ENCODE peak calls at places on chromosome 16, in four cellular contexts. O is K562, B is GM12878, L is H1. Q is an unnamed sample.

GRCh38 chr16:68257251-68257905 is 6.9 kb upstream of the SLC7A6 start:
- DNase-seq in O (no peak), B (no peak), L (no peak), Q (no peak)

GRCh38 chr16:72362972-72363371 is 191.0 kb upstream of the PMFBP1 start:
- DNase-seq in O (no peak), B (peak; percentile 21), L (no peak), Q (no peak)

GRCh38 chr16:19879241-19879792 is 5.3 kb downstream of the GPRC5B start:
- DNase-seq in O (no peak), B (no peak), L (peak; percentile 34), Q (no peak)

GRCh38 chr16:70679653-70680494 is 6.0 kb downstream of the MTSS2 start:
- DNase-seq in O (peak; percentile 78), B (no peak), L (no peak), Q (no peak)

GRCh38 chr16:23635958-23636357 is 5.2 kb downstream of the PALB2 start:
- DNase-seq in O (no peak), B (no peak), L (no peak), Q (no peak)

GRCh38 chr16:48194828-48195566 is 39.2 kb upstream of the ABCC12 start:
- DNase-seq in O (no peak), B (no peak), L (no peak), Q (no peak)

GRCh38 chr16:79071424-79071823 is 529.1 kb downstream of the MAF start:
- DNase-seq in O (no peak), B (no peak), L (no peak), Q (no peak)

GRCh38 chr16:57071840-57072541 is 20.4 kb upstream of the CPNE2 start:
- DNase-seq in O (no peak), B (no peak), L (no peak), Q (peak; percentile 26)

GRCh38 chr16:24381470-24382118 is 125.5 kb downstream of the CACNG3 start:
- DNase-seq in O (no peak), B (no peak), L (no peak), Q (no peak)

GRCh38 chr16:72467157-72467759 is 295.3 kb upstream of the PMFBP1 start:
- DNase-seq in O (peak; percentile 12), B (no peak), L (no peak), Q (peak; percentile 28)

GRCh38 chr16:82755570-82756282 is 129.0 kb downstream of the CDH13 start:
- DNase-seq in O (no peak), B (no peak), L (no peak), Q (no peak)

GRCh38 chr16:24626251-24626650 is 86.9 kb downstream of the RBBP6 start:
- DNase-seq in O (no peak), B (no peak), L (no peak), Q (no peak)

GRCh38 chr16:84830765-84831384 is 11.1 kb downstream of the CRISPLD2 start:
- DNase-seq in O (no peak), B (no peak), L (no peak), Q (no peak)

GRCh38 chr16:66509576-66509975 is 40.3 kb downstream of the TK2 start:
- DNase-seq in O (no peak), B (no peak), L (no peak), Q (no peak)

GRCh38 chr16:89123001-89123830 is 29.6 kb downstream of the ACSF3 start:
- DNase-seq in O (no peak), B (no peak), L (no peak), Q (no peak)
- TF ChIP-seq CTCF in O (no peak), B (no peak), L (no peak), Q (no peak)

GRCh38 chr16:69482410-69482951 is 58.1 kb downstream of the CYB5B start:
- DNase-seq in O (no peak), B (no peak), L (no peak), Q (no peak)
- TF ChIP-seq EGR1 in O (no peak), B (no peak), L (no peak), Q (no peak)

DNA sequence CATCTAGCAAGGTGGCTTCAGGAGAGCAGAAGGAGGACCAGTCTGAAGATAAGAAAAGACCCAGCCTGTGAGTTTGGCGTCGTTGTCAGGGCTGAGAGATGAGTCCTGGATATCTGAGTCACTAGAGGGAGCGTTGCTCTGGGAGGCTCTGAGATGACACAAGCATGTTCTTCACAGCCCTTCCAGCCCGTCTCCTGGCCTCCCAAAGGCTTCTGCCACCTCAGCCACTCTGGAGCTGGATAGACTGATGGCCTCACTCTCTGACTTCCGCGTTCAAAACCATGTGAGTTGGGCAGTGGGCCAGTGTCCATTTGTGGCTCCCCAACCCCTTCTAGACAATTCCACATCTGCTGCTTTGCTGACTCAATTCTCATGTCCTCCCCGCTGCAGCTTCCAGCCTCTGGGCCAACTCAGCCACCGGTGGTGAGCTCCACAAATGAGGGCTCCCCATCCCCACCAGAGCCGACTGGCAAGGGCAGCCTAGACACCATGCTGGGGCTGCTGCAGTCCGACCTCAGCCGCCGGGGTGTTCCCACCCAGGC is 2.3 kb downstream of the TGFB1I1 start:
- DNase-seq in O (peak; percentile 68), B (no peak), L (no peak), Q (no peak)
- TF ChIP-seq CTCF in O (peak; percentile 31), B (no peak), L (no peak), Q (no peak)

GRCh38 chr16:9680021-9680655 is 502.1 kb downstream of the GRIN2A start:
- DNase-seq in O (no peak), B (no peak), L (no peak), Q (no peak)

GRCh38 chr16:9682320-9682719 is 499.9 kb downstream of the GRIN2A start:
- DNase-seq in O (no peak), B (no peak), L (no peak), Q (no peak)

GRCh38 chr16:9680968-9681367 is 501.3 kb downstream of the GRIN2A start:
- DNase-seq in O (no peak), B (no peak), L (no peak), Q (no peak)

GRCh38 chr16:9683677-9684076 is 498.6 kb downstream of the GRIN2A start:
- DNase-seq in O (no peak), B (no peak), L (no peak), Q (no peak)

GRCh38 chr16:9681556-9681955 is 500.7 kb downstream of the GRIN2A start:
- DNase-seq in O (no peak), B (no peak), L (no peak), Q (no peak)
- TF ChIP-seq EGR1 in O (no peak), B (no peak), L (no peak), Q (no peak)

DNA sequence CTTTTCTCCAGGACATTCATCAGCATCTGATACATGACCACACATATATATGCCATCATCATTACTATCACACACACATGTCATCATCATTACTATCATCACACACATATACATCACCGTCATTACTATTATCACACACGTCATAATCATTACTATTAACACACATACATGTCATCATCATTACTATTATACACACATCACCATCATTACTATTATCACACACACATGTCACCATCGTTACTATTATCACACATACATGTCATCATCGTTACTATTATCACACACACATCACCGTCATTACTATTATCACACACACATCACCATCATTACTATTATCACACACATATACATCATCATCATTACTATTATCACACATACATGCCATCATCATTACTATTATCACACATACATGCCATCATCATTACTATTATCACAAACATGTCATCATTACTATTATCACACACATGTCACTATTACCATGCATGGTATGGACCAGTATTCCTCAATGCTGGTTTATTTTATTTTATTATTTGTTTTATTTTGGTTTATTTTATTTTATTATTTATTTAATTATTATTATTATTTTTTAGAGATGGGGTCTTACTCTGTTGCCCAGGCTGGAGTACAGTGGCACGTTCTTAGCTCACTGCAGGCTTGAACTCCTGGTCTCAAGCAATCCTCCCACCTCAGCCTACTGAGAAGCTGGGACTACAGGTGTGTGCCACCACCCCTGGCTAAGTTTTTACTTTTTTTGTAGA is 46.3 kb upstream of the CNEP1R1 start:
- DNase-seq in O (no peak), B (no peak), L (no peak), Q (no peak)
- TF ChIP-seq CTCF in O (no peak), B (no peak), L (no peak), Q (no peak)

DNA sequence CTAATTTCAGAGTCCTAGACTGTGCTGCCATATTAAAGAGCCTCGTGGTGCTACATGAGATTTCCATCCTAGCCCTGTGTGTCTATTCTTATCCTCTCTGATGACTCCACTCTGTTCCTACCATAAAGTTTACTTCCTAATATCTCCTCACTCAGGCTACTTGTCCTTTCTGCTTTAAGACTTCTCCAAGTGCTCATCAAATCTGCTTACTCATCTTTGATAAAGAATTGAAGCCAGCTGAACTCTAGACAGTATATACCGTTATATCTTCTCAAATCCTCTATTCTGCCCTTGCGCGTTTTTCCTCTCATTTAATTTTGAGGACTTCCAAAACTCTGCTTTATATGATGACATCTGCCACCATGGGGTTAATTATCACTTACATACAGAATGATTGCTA is 539.5 kb downstream of the HAPSTR1 start:
- DNase-seq in O (no peak), B (no peak), L (no peak), Q (no peak)
- TF ChIP-seq EGR1 in O (no peak), B (no peak), L (no peak), Q (no peak)

Q was measured in HCT116.